ENCODE peak calls at places on chromosomes 5 and 9, in five cellular contexts. One of them, this sample, is unnamed.

GRCh38 chr9:117678882-117679281 is 25.3 kb upstream of the TLR4 start:
- DNase-seq in AG10803: no peak
- DNase-seq in IMR-90: no peak
- DNase-seq in psoas muscle: no peak
- DNase-seq in fibroblast of villous mesenchyme: no peak
- DNase-seq in this sample: no peak

GRCh38 chr5:53288511-53288910 is 179.0 kb upstream of the MOCS2 start:
- DNase-seq in fibroblast of villous mesenchyme: no peak
- DNase-seq in psoas muscle: no peak
- DNase-seq in IMR-90: no peak
- DNase-seq in AG10803: peak; percentile 55
- DNase-seq in this sample: no peak

GRCh38 chr5:122585111-122585415 is 189.8 kb upstream of the SNX2 start:
- DNase-seq in AG10803: no peak
- DNase-seq in IMR-90: no peak
- DNase-seq in fibroblast of villous mesenchyme: no peak
- DNase-seq in psoas muscle: no peak
- DNase-seq in this sample: no peak

GRCh38 chr9:137255448-137256114 is 454 bp downstream of the NELFB start:
- DNase-seq in AG10803: peak; percentile 24
- DNase-seq in IMR-90: no peak
- DNase-seq in psoas muscle: no peak
- DNase-seq in fibroblast of villous mesenchyme: peak; percentile 36
- DNase-seq in this sample: peak; percentile 50

GRCh38 chr9:89431930-89432725 is 65.8 kb downstream of the SEMA4D start:
- DNase-seq in fibroblast of villous mesenchyme: no peak
- DNase-seq in IMR-90: no peak
- DNase-seq in psoas muscle: peak; percentile 34
- DNase-seq in AG10803: no peak
- DNase-seq in this sample: no peak

GRCh38 chr5:142000709-142001484 is 11.9 kb downstream of the GNPDA1 start:
- DNase-seq in IMR-90: no peak
- DNase-seq in psoas muscle: no peak
- DNase-seq in AG10803: no peak
- DNase-seq in fibroblast of villous mesenchyme: no peak
- DNase-seq in this sample: no peak

GRCh38 chr5:159451197-159452052 is 121.1 kb upstream of the IL12B start:
- DNase-seq in IMR-90: peak; percentile 98
- DNase-seq in AG10803: peak; percentile 95
- DNase-seq in psoas muscle: no peak
- DNase-seq in fibroblast of villous mesenchyme: peak; percentile 87
- DNase-seq in this sample: no peak

GRCh38 chr9:116270559-116270958 is 117.0 kb downstream of the PAPPA start:
- DNase-seq in psoas muscle: no peak
- DNase-seq in fibroblast of villous mesenchyme: no peak
- DNase-seq in IMR-90: no peak
- DNase-seq in AG10803: no peak
- DNase-seq in this sample: no peak

GRCh38 chr5:177373806-177374205 is 10.4 kb upstream of the SLC34A1 start:
- DNase-seq in AG10803: no peak
- DNase-seq in fibroblast of villous mesenchyme: no peak
- DNase-seq in psoas muscle: no peak
- DNase-seq in IMR-90: no peak
- DNase-seq in this sample: no peak

GRCh38 chr5:144331361-144331760 is 160.7 kb downstream of the KCTD16 start:
- DNase-seq in psoas muscle: no peak
- DNase-seq in AG10803: no peak
- DNase-seq in IMR-90: no peak
- DNase-seq in fibroblast of villous mesenchyme: no peak
- DNase-seq in this sample: no peak

GRCh38 chr9:764105-764524 is 77.4 kb upstream of the DMRT1 start:
- DNase-seq in AG10803: peak; percentile 82
- DNase-seq in fibroblast of villous mesenchyme: peak; percentile 77
- DNase-seq in IMR-90: peak; percentile 56
- DNase-seq in psoas muscle: peak; percentile 77
- DNase-seq in this sample: peak; percentile 40

GRCh38 chr9:122218885-122219855 is 9.6 kb downstream of the LHX6 start:
- DNase-seq in fibroblast of villous mesenchyme: no peak
- DNase-seq in AG10803: no peak
- DNase-seq in psoas muscle: no peak
- DNase-seq in IMR-90: peak; percentile 26
- DNase-seq in this sample: no peak

GRCh38 chr9:125172351-125172750 is 17.3 kb downstream of the PPP6C start:
- DNase-seq in psoas muscle: no peak
- DNase-seq in AG10803: peak; percentile 45
- DNase-seq in IMR-90: no peak
- DNase-seq in fibroblast of villous mesenchyme: peak; percentile 54
- DNase-seq in this sample: no peak

GRCh38 chr9:86368871-86369521 is 14.8 kb upstream of the TUT7 start:
- DNase-seq in AG10803: peak; percentile 72
- DNase-seq in fibroblast of villous mesenchyme: peak; percentile 92
- DNase-seq in IMR-90: peak; percentile 83
- DNase-seq in psoas muscle: no peak
- DNase-seq in this sample: no peak

GRCh38 chr9:133456409-133456808 is 3.4 kb upstream of the CACFD1 start:
- DNase-seq in IMR-90: no peak
- DNase-seq in fibroblast of villous mesenchyme: no peak
- DNase-seq in psoas muscle: no peak
- DNase-seq in AG10803: no peak
- DNase-seq in this sample: no peak
- TF ChIP-seq CTCF in IMR-90: peak; percentile 5
- TF ChIP-seq CTCF in fibroblast of villous mesenchyme: no peak
- TF ChIP-seq CTCF in psoas muscle: no peak
- TF ChIP-seq CTCF in AG10803: no peak
- TF ChIP-seq CTCF in this sample: no peak

GRCh38 chr5:140882591-140882899 is 621 bp downstream of the PCDHA13 start:
- DNase-seq in psoas muscle: no peak
- DNase-seq in IMR-90: no peak
- DNase-seq in AG10803: no peak
- DNase-seq in fibroblast of villous mesenchyme: no peak
- DNase-seq in this sample: no peak
- TF ChIP-seq CTCF in psoas muscle: no peak
- TF ChIP-seq CTCF in IMR-90: no peak
- TF ChIP-seq CTCF in AG10803: no peak
- TF ChIP-seq CTCF in fibroblast of villous mesenchyme: no peak
- TF ChIP-seq CTCF in this sample: no peak

GRCh38 chr5:56208681-56209080 is 24.4 kb downstream of the ANKRD55 start:
- DNase-seq in AG10803: no peak
- DNase-seq in psoas muscle: no peak
- DNase-seq in fibroblast of villous mesenchyme: no peak
- DNase-seq in IMR-90: no peak
- DNase-seq in this sample: no peak
- TF ChIP-seq CTCF in AG10803: no peak
- TF ChIP-seq CTCF in psoas muscle: no peak
- TF ChIP-seq CTCF in fibroblast of villous mesenchyme: no peak
- TF ChIP-seq CTCF in IMR-90: no peak
- TF ChIP-seq CTCF in this sample: no peak

GRCh38 chr9:131407717-131408195 is 13.9 kb downstream of the PRRC2B start:
- DNase-seq in IMR-90: no peak
- DNase-seq in fibroblast of villous mesenchyme: peak; percentile 58
- DNase-seq in psoas muscle: no peak
- DNase-seq in AG10803: peak; percentile 52
- DNase-seq in this sample: no peak
- TF ChIP-seq CTCF in IMR-90: peak; percentile 40
- TF ChIP-seq CTCF in fibroblast of villous mesenchyme: peak; percentile 51
- TF ChIP-seq CTCF in psoas muscle: peak; percentile 25
- TF ChIP-seq CTCF in AG10803: peak; percentile 51
- TF ChIP-seq CTCF in this sample: peak; percentile 41

DNA sequence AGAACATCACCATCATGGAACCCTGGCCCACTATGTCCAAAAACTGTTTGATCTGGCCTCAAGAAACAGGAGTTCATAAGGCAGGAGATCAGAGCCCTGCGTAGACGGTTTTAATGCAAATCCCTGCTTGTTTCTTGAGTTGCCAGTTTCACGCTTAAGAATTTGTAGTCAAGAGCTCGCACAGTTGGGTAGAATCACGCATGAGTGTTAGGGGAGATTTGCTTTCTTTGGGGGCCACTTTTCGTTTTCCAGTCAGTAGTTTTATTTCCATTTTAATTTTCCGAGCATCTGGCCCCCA is 6.7 kb upstream of the C5orf58 start:
- DNase-seq in IMR-90: no peak
- DNase-seq in AG10803: no peak
- DNase-seq in psoas muscle: no peak
- DNase-seq in fibroblast of villous mesenchyme: no peak
- DNase-seq in this sample: no peak
- TF ChIP-seq CTCF in IMR-90: no peak
- TF ChIP-seq CTCF in AG10803: no peak
- TF ChIP-seq CTCF in psoas muscle: no peak
- TF ChIP-seq CTCF in fibroblast of villous mesenchyme: no peak
- TF ChIP-seq CTCF in this sample: no peak

GRCh38 chr5:133370904-133371303 is 241.4 kb downstream of the FSTL4 start:
- DNase-seq in fibroblast of villous mesenchyme: no peak
- DNase-seq in AG10803: no peak
- DNase-seq in psoas muscle: no peak
- DNase-seq in IMR-90: no peak
- DNase-seq in this sample: no peak

GRCh38 chr5:133367413-133367812 is 244.9 kb downstream of the FSTL4 start:
- DNase-seq in AG10803: peak; percentile 3
- DNase-seq in IMR-90: no peak
- DNase-seq in psoas muscle: no peak
- DNase-seq in fibroblast of villous mesenchyme: no peak
- DNase-seq in this sample: no peak

GRCh38 chr5:133370281-133370890 is 242.0 kb downstream of the FSTL4 start:
- DNase-seq in fibroblast of villous mesenchyme: no peak
- DNase-seq in IMR-90: no peak
- DNase-seq in psoas muscle: no peak
- DNase-seq in AG10803: peak; percentile 8
- DNase-seq in this sample: no peak

GRCh38 chr5:133368009-133368408 is 244.3 kb downstream of the FSTL4 start:
- DNase-seq in psoas muscle: no peak
- DNase-seq in IMR-90: no peak
- DNase-seq in AG10803: no peak
- DNase-seq in fibroblast of villous mesenchyme: no peak
- DNase-seq in this sample: no peak

GRCh38 chr5:133369161-133369783 is 243.1 kb downstream of the FSTL4 start:
- DNase-seq in psoas muscle: no peak
- DNase-seq in IMR-90: no peak
- DNase-seq in AG10803: no peak
- DNase-seq in fibroblast of villous mesenchyme: no peak
- DNase-seq in this sample: no peak
- TF ChIP-seq CTCF in psoas muscle: no peak
- TF ChIP-seq CTCF in IMR-90: no peak
- TF ChIP-seq CTCF in AG10803: no peak
- TF ChIP-seq CTCF in fibroblast of villous mesenchyme: no peak
- TF ChIP-seq CTCF in this sample: no peak

GRCh38 chr5:140827704-140828401 is at the start of gene PCDHA6:
- DNase-seq in IMR-90: no peak
- DNase-seq in psoas muscle: no peak
- DNase-seq in AG10803: no peak
- DNase-seq in fibroblast of villous mesenchyme: no peak
- DNase-seq in this sample: no peak
- TF ChIP-seq CTCF in IMR-90: no peak
- TF ChIP-seq CTCF in psoas muscle: no peak
- TF ChIP-seq CTCF in AG10803: peak; percentile 15
- TF ChIP-seq CTCF in fibroblast of villous mesenchyme: peak; percentile 24
- TF ChIP-seq CTCF in this sample: peak; percentile 60

GRCh38 chr5:7762267-7762666 is 88.7 kb downstream of the CFAP90 start:
- DNase-seq in IMR-90: no peak
- DNase-seq in AG10803: no peak
- DNase-seq in fibroblast of villous mesenchyme: no peak
- DNase-seq in psoas muscle: no peak
- DNase-seq in this sample: no peak
- TF ChIP-seq CTCF in IMR-90: no peak
- TF ChIP-seq CTCF in AG10803: no peak
- TF ChIP-seq CTCF in fibroblast of villous mesenchyme: no peak
- TF ChIP-seq CTCF in psoas muscle: peak; percentile 4
- TF ChIP-seq CTCF in this sample: no peak

GRCh38 chr5:169295241-169295747 is 5.6 kb downstream of the SLIT3 start:
- DNase-seq in IMR-90: no peak
- DNase-seq in AG10803: no peak
- DNase-seq in fibroblast of villous mesenchyme: no peak
- DNase-seq in psoas muscle: no peak
- DNase-seq in this sample: no peak

GRCh38 chr5:169299146-169299545 is 1.8 kb downstream of the SLIT3 start:
- DNase-seq in psoas muscle: no peak
- DNase-seq in IMR-90: no peak
- DNase-seq in AG10803: peak; percentile 53
- DNase-seq in fibroblast of villous mesenchyme: no peak
- DNase-seq in this sample: no peak

GRCh38 chr5:169298193-169298592 is 2.7 kb downstream of the SLIT3 start:
- DNase-seq in fibroblast of villous mesenchyme: no peak
- DNase-seq in IMR-90: no peak
- DNase-seq in psoas muscle: no peak
- DNase-seq in AG10803: no peak
- DNase-seq in this sample: no peak

GRCh38 chr5:169294621-169295020 is 6.3 kb downstream of the SLIT3 start:
- DNase-seq in AG10803: no peak
- DNase-seq in psoas muscle: no peak
- DNase-seq in IMR-90: no peak
- DNase-seq in fibroblast of villous mesenchyme: no peak
- DNase-seq in this sample: no peak

DNA sequence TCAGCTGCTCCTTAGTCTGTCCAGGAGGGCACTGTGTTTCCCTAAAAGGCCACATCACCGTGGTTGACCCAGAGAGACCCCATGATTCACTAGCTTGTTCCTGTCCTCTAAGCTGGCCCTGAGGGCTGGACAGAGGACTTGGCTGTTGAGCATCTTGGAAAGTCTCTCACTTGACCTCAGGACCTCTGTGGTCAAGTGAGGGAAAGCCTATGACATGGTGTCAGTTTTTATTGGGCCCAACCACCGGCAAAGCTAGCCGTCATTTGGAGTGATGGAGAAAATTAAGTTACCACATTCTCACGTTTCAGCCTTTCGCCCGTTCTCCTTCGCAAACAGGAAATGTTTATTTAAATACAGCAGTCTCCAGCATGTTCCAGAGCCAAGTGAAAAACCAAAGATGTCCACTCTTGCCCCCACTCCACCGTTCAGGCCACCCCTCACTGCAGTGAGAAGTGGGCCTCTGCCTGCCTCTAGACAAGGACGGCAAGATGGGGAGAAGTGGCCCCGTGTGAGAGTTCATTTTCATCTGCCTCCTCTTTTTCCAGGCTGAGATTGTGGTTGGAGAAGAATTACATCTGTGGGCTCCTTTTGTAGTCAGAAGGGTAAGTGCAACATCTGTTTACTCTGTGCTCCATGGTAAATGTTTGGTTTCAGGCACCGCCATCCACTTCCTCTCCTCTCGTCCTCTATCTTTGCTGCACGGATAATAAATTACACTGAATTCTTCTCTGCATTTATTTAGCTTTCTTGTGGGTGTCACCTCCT is 4.3 kb downstream of the SLIT3 start:
- DNase-seq in IMR-90: no peak
- DNase-seq in psoas muscle: peak; percentile 59
- DNase-seq in AG10803: peak; percentile 87
- DNase-seq in fibroblast of villous mesenchyme: peak; percentile 28
- DNase-seq in this sample: no peak
- TF ChIP-seq CTCF in IMR-90: no peak
- TF ChIP-seq CTCF in psoas muscle: no peak
- TF ChIP-seq CTCF in AG10803: no peak
- TF ChIP-seq CTCF in fibroblast of villous mesenchyme: no peak
- TF ChIP-seq CTCF in this sample: no peak